ENCODE peak calls at places on chromosomes 12 and 14, in five cellular contexts. One of them, this sample, is unnamed. For H3K4me1, the result is how much of the 10 kb centered on the place peaks cover.

GRCh38 chr12:6167327-6168280 is 32.6 kb upstream of the CD9 start:
- DNase-seq in uterus: peak
- DNase-seq in body of pancreas: peak
- DNase-seq in mesendoderm: no peak
- DNase-seq in HCT116: peak
- DNase-seq in this sample: peak

GRCh38 chr12:98939350-98939749 is 294.3 kb downstream of the APAF1 start:
- DNase-seq in uterus: no peak
- DNase-seq in body of pancreas: peak
- DNase-seq in mesendoderm: peak
- DNase-seq in HCT116: peak
- DNase-seq in this sample: no peak

GRCh38 chr12:88625316-88625715 is 45.0 kb upstream of the KITLG start:
- DNase-seq in uterus: no peak
- DNase-seq in body of pancreas: no peak
- DNase-seq in mesendoderm: no peak
- DNase-seq in HCT116: no peak
- DNase-seq in this sample: no peak

GRCh38 chr12:110853856-110854255 is 7.1 kb downstream of the CCDC63 start:
- DNase-seq in uterus: no peak
- DNase-seq in body of pancreas: no peak
- DNase-seq in mesendoderm: peak
- DNase-seq in HCT116: no peak
- DNase-seq in this sample: no peak

GRCh38 chr12:62817556-62818271 is 117.2 kb downstream of the PPM1H start:
- DNase-seq in uterus: no peak
- DNase-seq in body of pancreas: no peak
- DNase-seq in mesendoderm: peak
- DNase-seq in HCT116: no peak
- DNase-seq in this sample: no peak

GRCh38 chr12:15601210-15601800 is 187.9 kb downstream of the EPS8 start:
- DNase-seq in uterus: no peak
- DNase-seq in body of pancreas: peak
- DNase-seq in mesendoderm: no peak
- DNase-seq in HCT116: no peak
- DNase-seq in this sample: peak

GRCh38 chr14:65277580-65278270 is 134.8 kb upstream of the FUT8 start:
- DNase-seq in uterus: no peak
- DNase-seq in body of pancreas: no peak
- DNase-seq in mesendoderm: no peak
- DNase-seq in HCT116: no peak
- DNase-seq in this sample: no peak

GRCh38 chr12:77893918-77894317 is 63.2 kb downstream of the NAV3 start:
- DNase-seq in uterus: no peak
- DNase-seq in body of pancreas: peak
- DNase-seq in mesendoderm: no peak
- DNase-seq in HCT116: peak
- DNase-seq in this sample: no peak

GRCh38 chr14:61753631-61754030 is 8.6 kb upstream of the SNAPC1 start:
- DNase-seq in uterus: no peak
- DNase-seq in body of pancreas: no peak
- DNase-seq in mesendoderm: peak
- DNase-seq in HCT116: no peak
- DNase-seq in this sample: no peak

GRCh38 chr12:49503674-49504180 is 35.1 kb upstream of the KCNH3 start:
- DNase-seq in uterus: no peak
- DNase-seq in body of pancreas: peak
- DNase-seq in mesendoderm: peak
- DNase-seq in HCT116: peak
- DNase-seq in this sample: no peak

GRCh38 chr12:52920937-52921336 is 16.1 kb upstream of the KRT8 start:
- DNase-seq in uterus: no peak
- DNase-seq in body of pancreas: no peak
- DNase-seq in mesendoderm: peak
- DNase-seq in HCT116: no peak
- DNase-seq in this sample: no peak

GRCh38 chr12:98893126-98893525 is 248.0 kb downstream of the APAF1 start:
- DNase-seq in uterus: no peak
- DNase-seq in body of pancreas: no peak
- DNase-seq in mesendoderm: peak
- DNase-seq in HCT116: no peak
- DNase-seq in this sample: no peak

GRCh38 chr12:38664661-38665269 is 240.6 kb downstream of the CPNE8 start:
- DNase-seq in uterus: no peak
- DNase-seq in body of pancreas: no peak
- DNase-seq in mesendoderm: peak
- DNase-seq in HCT116: peak
- DNase-seq in this sample: no peak

GRCh38 chr14:54488318-54488645 is 498 bp downstream of the GMFB start:
- DNase-seq in uterus: no peak
- DNase-seq in body of pancreas: no peak
- DNase-seq in mesendoderm: peak
- DNase-seq in HCT116: no peak
- DNase-seq in this sample: no peak

GRCh38 chr12:62776575-62776974 is 158.4 kb downstream of the PPM1H start:
- DNase-seq in uterus: no peak
- DNase-seq in body of pancreas: no peak
- DNase-seq in mesendoderm: no peak
- DNase-seq in HCT116: no peak
- DNase-seq in this sample: no peak

GRCh38 chr14:59308706-59309105 is 120.2 kb downstream of the DAAM1 start:
- DNase-seq in uterus: no peak
- DNase-seq in body of pancreas: no peak
- DNase-seq in mesendoderm: no peak
- DNase-seq in HCT116: no peak
- DNase-seq in this sample: no peak

GRCh38 chr14:69354383-69355154 is 43.5 kb downstream of the ERH start:
- DNase-seq in uterus: no peak
- DNase-seq in body of pancreas: no peak
- DNase-seq in mesendoderm: no peak
- DNase-seq in HCT116: no peak
- DNase-seq in this sample: no peak

GRCh38 chr12:132165584-132165983 is 21.3 kb downstream of the NOC4L start:
- DNase-seq in uterus: no peak
- DNase-seq in body of pancreas: no peak
- DNase-seq in mesendoderm: no peak
- DNase-seq in HCT116: no peak
- DNase-seq in this sample: no peak

GRCh38 chr14:95387826-95388445 is 68.2 kb upstream of the CLMN start:
- DNase-seq in uterus: no peak
- DNase-seq in body of pancreas: no peak
- DNase-seq in mesendoderm: no peak
- DNase-seq in HCT116: no peak
- DNase-seq in this sample: no peak

GRCh38 chr12:6361834-6362233 is 13.5 kb downstream of the SCNN1A start:
- DNase-seq in uterus: no peak
- DNase-seq in body of pancreas: peak
- DNase-seq in mesendoderm: no peak
- DNase-seq in HCT116: no peak
- DNase-seq in this sample: no peak

GRCh38 chr12:91633734-91634357 is 451.2 kb upstream of the DCN start:
- DNase-seq in uterus: no peak
- DNase-seq in body of pancreas: no peak
- DNase-seq in mesendoderm: no peak
- DNase-seq in HCT116: no peak
- DNase-seq in this sample: no peak

GRCh38 chr12:87201598-87201997 is 827.6 kb downstream of the C12orf50 start:
- DNase-seq in uterus: no peak
- DNase-seq in body of pancreas: no peak
- DNase-seq in mesendoderm: peak
- DNase-seq in HCT116: no peak
- DNase-seq in this sample: no peak
- H3K4me1 ChIP-seq in uterus: under half
- H3K4me1 ChIP-seq in body of pancreas: under half
- H3K4me1 ChIP-seq in mesendoderm: under half
- H3K4me1 ChIP-seq in HCT116: under half
- H3K4me1 ChIP-seq in this sample: under half

GRCh38 chr14:104390221-104390931 is 189.2 kb upstream of the C14orf180 start:
- DNase-seq in uterus: peak
- DNase-seq in body of pancreas: no peak
- DNase-seq in mesendoderm: no peak
- DNase-seq in HCT116: no peak
- DNase-seq in this sample: no peak
- H3K4me1 ChIP-seq in uterus: under half
- H3K4me1 ChIP-seq in body of pancreas: under half
- H3K4me1 ChIP-seq in mesendoderm: under half
- H3K4me1 ChIP-seq in HCT116: under half
- H3K4me1 ChIP-seq in this sample: under half

GRCh38 chr14:31196839-31197477 is 10.6 kb downstream of the HECTD1 start:
- DNase-seq in uterus: no peak
- DNase-seq in body of pancreas: no peak
- DNase-seq in mesendoderm: no peak
- DNase-seq in HCT116: no peak
- DNase-seq in this sample: no peak
- H3K4me1 ChIP-seq in uterus: under half
- H3K4me1 ChIP-seq in body of pancreas: under half
- H3K4me1 ChIP-seq in mesendoderm: under half
- H3K4me1 ChIP-seq in HCT116: half or more
- H3K4me1 ChIP-seq in this sample: under half

DNA sequence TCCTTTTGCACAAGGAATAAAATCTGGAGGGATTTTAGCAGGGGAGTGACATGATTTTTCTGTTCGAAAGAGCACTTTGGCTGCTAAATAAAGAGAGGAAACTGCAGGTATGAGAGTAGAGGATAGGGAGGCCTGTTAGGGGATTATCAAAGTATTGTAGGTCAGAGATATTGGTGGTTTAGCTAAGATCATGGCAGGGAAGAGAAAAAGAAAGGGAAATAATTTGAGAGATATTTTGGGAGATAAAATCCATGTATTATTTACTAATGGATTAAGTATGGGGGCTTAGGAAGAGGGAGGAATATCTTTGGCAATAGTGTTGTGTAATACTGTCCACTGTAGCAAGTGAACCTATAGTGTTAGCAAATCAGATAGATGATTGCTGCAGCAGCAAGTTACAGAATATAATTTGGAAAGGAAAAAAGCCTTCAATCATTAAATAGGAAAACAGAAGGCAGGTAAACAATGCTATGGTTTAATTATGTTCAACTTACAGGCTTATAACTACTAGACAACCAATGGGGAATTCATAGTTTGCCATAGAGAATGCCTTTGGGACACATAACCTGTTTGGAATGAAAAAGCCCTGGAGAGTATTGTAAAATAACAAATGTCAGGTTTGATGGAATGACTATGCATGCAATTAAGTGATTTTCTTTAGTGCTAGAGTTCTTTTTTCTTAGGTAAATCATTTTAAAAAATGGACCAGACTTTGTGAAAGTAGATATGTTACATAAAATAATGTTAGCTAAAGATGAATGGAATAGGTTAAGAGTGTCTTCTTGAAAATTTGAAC is 50.5 kb downstream of the ADIPOR2 start:
- DNase-seq in uterus: no peak
- DNase-seq in body of pancreas: no peak
- DNase-seq in mesendoderm: no peak
- DNase-seq in HCT116: no peak
- DNase-seq in this sample: no peak
- H3K4me1 ChIP-seq in uterus: under half
- H3K4me1 ChIP-seq in body of pancreas: under half
- H3K4me1 ChIP-seq in mesendoderm: under half
- H3K4me1 ChIP-seq in HCT116: under half
- H3K4me1 ChIP-seq in this sample: under half

This sample was measured in keratinocyte.